ENCODE peak calls at places on chromosomes 4 and X, in six cellular contexts. D is tibial artery, G is left ventricle myocardium inferior, U is transverse colon, F is stomach, B is H1. H is an unnamed sample.
A peak's percentile ranks its signal among the peaks of the same experiment; 100 is the strongest.

GRCh38 chr4:53861856-53862610 is 202.4 kb downstream of the CHIC2 start:
- DNase-seq in F (no peak), D (no peak), G (no peak), U (no peak), B (no peak), H (no peak)

GRCh38 chr4:158782539-158783360 is 13.9 kb downstream of the FNIP2 start:
- DNase-seq in B (no peak), F (no peak), D (no peak), G (no peak), U (no peak), H (no peak)

GRCh38 chr4:122747883-122748282 is 15.4 kb downstream of the BBS12 start:
- DNase-seq in U (no peak), G (no peak), B (no peak), D (no peak), F (no peak), H (no peak)

GRCh38 chr4:85725727-85726170 is 250.8 kb downstream of the ARHGAP24 start:
- DNase-seq in F (peak; percentile 78), D (no peak), G (peak; percentile 41), B (no peak), U (peak; percentile 8), H (no peak)

GRCh38 chrX:72402614-72403013 is 96.9 kb upstream of the CITED1 start:
- DNase-seq in D (no peak), U (no peak), B (no peak), F (no peak), G (no peak), H (no peak)

GRCh38 chr4:144787365-144788263 is 141.7 kb downstream of the HHIP start:
- DNase-seq in G (no peak), B (no peak), D (no peak), F (no peak), U (no peak), H (no peak)

GRCh38 chr4:158322119-158322518 is 111.8 kb downstream of the TMEM144 start:
- DNase-seq in D (no peak), G (no peak), U (no peak), F (no peak), B (no peak), H (no peak)

GRCh38 chr4:29309050-29309449 is 1411.1 kb upstream of the PCDH7 start:
- DNase-seq in U (no peak), D (no peak), F (no peak), G (no peak), B (no peak), H (no peak)

GRCh38 chr4:5708171-5708828 is at the start of gene EVC2:
- DNase-seq in G (peak; percentile 80), D (peak; percentile 86), F (peak; percentile 60), B (peak; percentile 82), U (peak; percentile 58), H (no peak)

GRCh38 chrX:66163849-66164401 is at the start of gene HEPH:
- DNase-seq in B (peak; percentile 41), D (no peak), U (peak; percentile 25), G (no peak), F (no peak), H (no peak)

GRCh38 chr4:102230194-102230593 is 115.1 kb downstream of the SLC39A8 start:
- DNase-seq in F (no peak), D (no peak), B (no peak), U (no peak), G (no peak), H (no peak)

GRCh38 chr4:69025191-69025998 is 70.9 kb upstream of the UGT2B7 start:
- DNase-seq in U (peak; percentile 15), F (no peak), B (peak; percentile 47), G (no peak), D (no peak), H (no peak)

GRCh38 chr4:79364048-79364447 is 38.2 kb upstream of the NAA11 start:
- DNase-seq in F (no peak), U (no peak), G (no peak), D (no peak), B (no peak), H (no peak)

GRCh38 chrX:86044210-86044609 is 3.1 kb downstream of the CHM start:
- DNase-seq in G (no peak), D (no peak), U (no peak), B (no peak), F (no peak), H (no peak)

GRCh38 chr4:124018383-124019317 is 622.1 kb downstream of the SPRY1 start:
- DNase-seq in U (peak; percentile 19), B (no peak), F (no peak), G (peak; percentile 48), D (peak; percentile 77), H (no peak)

GRCh38 chr4:162111078-162111477 is 52.7 kb downstream of the FSTL5 start:
- DNase-seq in G (no peak), D (no peak), F (no peak), U (no peak), B (no peak), H (no peak)

GRCh38 chrX:11138498-11139390 is 27.6 kb downstream of the HCCS start:
- DNase-seq in D (no peak), U (no peak), B (no peak), F (no peak), G (no peak), H (no peak)

GRCh38 chr4:11732155-11732554 is 303.5 kb upstream of the HS3ST1 start:
- DNase-seq in U (peak; percentile 37), G (no peak), F (peak; percentile 71), D (no peak), B (no peak), H (no peak)

GRCh38 chr4:47705326-47705981 is 132.4 kb downstream of the CORIN start:
- DNase-seq in D (no peak), F (no peak), G (no peak), U (no peak), B (no peak), H (no peak)

GRCh38 chr4:168304744-168305459 is 13.7 kb downstream of the DDX60 start:
- DNase-seq in B (no peak), G (no peak), U (no peak), F (no peak), D (no peak), H (no peak)

GRCh38 chr4:6378493-6379445 is 93.6 kb downstream of the PPP2R2C start:
- DNase-seq in D (no peak), F (no peak), U (no peak), G (peak; percentile 6), B (no peak), H (no peak)

GRCh38 chr4:129323630-129324029 is 227.7 kb downstream of the C4orf33 start:
- DNase-seq in U (no peak), G (no peak), D (no peak), F (no peak), B (no peak), H (no peak)

GRCh38 chr4:144451771-144452170 is 194.2 kb upstream of the HHIP start:
- DNase-seq in F (no peak), U (no peak), G (no peak), B (no peak), D (no peak), H (no peak)

GRCh38 chr4:7159923-7160322 is 32.4 kb upstream of the SORCS2 start:
- DNase-seq in U (no peak), B (no peak), F (no peak), D (no peak), G (no peak), H (no peak)

GRCh38 chrX:123422875-123423274 is 238.8 kb downstream of the GRIA3 start:
- DNase-seq in B (no peak), G (no peak), F (no peak), U (peak; percentile 16), D (peak; percentile 63), H (no peak)

GRCh38 chrX:31708116-31708515 is 636.3 kb upstream of the FTHL17 start:
- DNase-seq in D (no peak), U (no peak), F (no peak), B (no peak), G (no peak), H (no peak)

GRCh38 chr4:169810325-169811323 is 52.9 kb upstream of the HPF1 start:
- DNase-seq in U (peak; percentile 10), F (no peak), D (no peak), B (no peak), G (no peak), H (no peak)

GRCh38 chrX:71195959-71196727 is 26.9 kb upstream of the GJB1 start:
- DNase-seq in F (no peak), G (no peak), D (no peak), B (no peak), U (no peak), H (no peak)

GRCh38 chr4:108144451-108144850 is 24.3 kb downstream of the LEF1 start:
- DNase-seq in F (no peak), D (no peak), U (no peak), G (no peak), B (no peak), H (no peak)

GRCh38 chr4:153532636-153533035 is 66.5 kb downstream of the TMEM131L start:
- DNase-seq in G (no peak), F (no peak), U (no peak), B (no peak), D (no peak), H (no peak)
- H3K4me1 ChIP-seq in G (peaks cover 75% of the 10 kb centered on the region), F (peaks cover 9% of the 10 kb centered on the region), U (peaks cover 14% of the 10 kb centered on the region), B (peaks cover 14% of the 10 kb centered on the region), D (peaks cover 66% of the 10 kb centered on the region), H (peaks cover 33% of the 10 kb centered on the region)

GRCh38 chr4:104436542-104436941 is 58.2 kb downstream of the CXXC4 start:
- DNase-seq in F (no peak), B (no peak), G (no peak), U (no peak), D (no peak), H (no peak)
- H3K27ac ChIP-seq in F (no peak overlapping the region), B (no peak overlapping the region), G (no peak overlapping the region), U (no peak overlapping the region), D (no peak overlapping the region), H (no peak overlapping the region)

DNA sequence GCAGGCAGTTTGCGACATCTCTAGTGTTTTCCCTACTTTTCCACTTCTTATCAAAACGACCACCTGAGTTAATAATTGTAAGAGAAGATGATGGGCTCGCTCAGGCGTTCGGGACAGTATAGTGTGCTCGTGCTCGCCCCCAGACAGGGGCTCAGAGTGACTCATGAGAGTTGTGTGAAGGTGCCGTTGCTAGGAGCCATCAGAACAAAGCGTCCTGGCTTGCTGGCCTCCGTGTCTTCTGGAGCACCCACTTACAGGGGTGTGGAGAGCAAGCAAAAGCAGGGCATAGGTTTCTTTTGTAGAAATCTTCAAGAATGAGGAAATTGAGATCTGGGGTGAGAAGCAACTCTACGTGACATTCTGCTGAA is 73.0 kb upstream of the ADGRG2 start:
- DNase-seq in G (no peak), D (no peak), B (no peak), F (no peak), U (no peak), H (no peak)
- H3K4me1 ChIP-seq in G (no peaks in the 10 kb centered on the region), D (no peaks in the 10 kb centered on the region), B (no peaks in the 10 kb centered on the region), F (no peaks in the 10 kb centered on the region), U (no peaks in the 10 kb centered on the region), H (no peaks in the 10 kb centered on the region)

GRCh38 chr4:104447346-104447745 is 47.3 kb downstream of the CXXC4 start:
- DNase-seq in G (no peak), D (no peak), B (no peak), U (no peak), F (no peak), H (no peak)
- H3K27ac ChIP-seq in G (no peak overlapping the region), D (no peak overlapping the region), B (no peak overlapping the region), U (no peak overlapping the region), F (no peak overlapping the region), H (no peak overlapping the region)

H was measured in thoracic aorta.